ENCODE peak calls at places on chromosomes 6 and 20, in ten cellular contexts. Z is stomach, R is cardiac fibroblast, H is GM10248, L is AG04450, J is RWPE1, G is AG09319, O is H9, X is cardiac muscle cell, P is dorsolateral prefrontal cortex. Q is an unnamed sample.

GRCh38 chr20:16189371-16189770 is 383.9 kb downstream of the KIF16B start:
- DNase-seq in Z (no peak), R (no peak), H (no peak), L (no peak), J (no peak), G (no peak), O (no peak), X (no peak), P (no peak), Q (no peak)

GRCh38 chr6:121881974-121882667 is 446.7 kb downstream of the GJA1 start:
- DNase-seq in Z (no peak), R (peak), H (no peak), L (peak), J (no peak), G (peak), O (no peak), X (peak), P (no peak), Q (peak)

GRCh38 chr20:53517146-53517545 is 76.5 kb downstream of the ZNF217 start:
- DNase-seq in Z (no peak), R (no peak), H (no peak), L (no peak), J (no peak), G (no peak), O (no peak), X (no peak), P (no peak), Q (no peak)

GRCh38 chr6:34468378-34468892 is 2.6 kb downstream of the PACSIN1 start:
- DNase-seq in Z (no peak), R (no peak), H (no peak), L (no peak), J (no peak), G (no peak), O (no peak), X (no peak), P (no peak), Q (no peak)

GRCh38 chr6:44338228-44339122 is 4.0 kb upstream of the SPATS1 start:
- DNase-seq in Z (peak), R (peak), H (peak), L (peak), J (peak), G (peak), O (peak), X (peak), P (peak), Q (peak)

GRCh38 chr6:37024665-37025337 is 19.3 kb downstream of the FGD2 start:
- DNase-seq in Z (peak), R (no peak), H (no peak), L (no peak), J (peak), G (peak), O (no peak), X (no peak), P (no peak), Q (peak)

GRCh38 chr20:56851552-56851951 is 222.4 kb downstream of the TFAP2C start:
- DNase-seq in Z (no peak), R (no peak), H (no peak), L (no peak), J (no peak), G (no peak), O (no peak), X (no peak), P (no peak), Q (no peak)

GRCh38 chr20:13243826-13244376 is 22.8 kb downstream of the ISM1 start:
- DNase-seq in Z (no peak), R (no peak), H (no peak), L (no peak), J (peak), G (no peak), O (no peak), X (no peak), P (no peak), Q (peak)

GRCh38 chr20:53643031-53643832 is 49.6 kb upstream of the ZNF217 start:
- DNase-seq in Z (peak), R (peak), H (peak), L (no peak), J (peak), G (no peak), O (no peak), X (peak), P (no peak), Q (peak)

GRCh38 chr6:14305629-14306028 is 188.1 kb downstream of the CD83 start:
- DNase-seq in Z (no peak), R (no peak), H (no peak), L (no peak), J (no peak), G (no peak), O (no peak), X (no peak), P (no peak), Q (no peak)

GRCh38 chr20:63483834-63484233 is 11.4 kb upstream of the KCNQ2 start:
- DNase-seq in Z (no peak), R (no peak), H (no peak), L (no peak), J (no peak), G (no peak), O (peak), X (no peak), P (no peak), Q (no peak)

GRCh38 chr20:7029005-7029404 is 261.5 kb downstream of the BMP2 start:
- DNase-seq in Z (no peak), R (no peak), H (no peak), L (no peak), J (no peak), G (no peak), O (no peak), X (no peak), P (no peak), Q (no peak)

GRCh38 chr20:7025635-7026034 is 258.1 kb downstream of the BMP2 start:
- DNase-seq in Z (no peak), R (no peak), H (no peak), L (no peak), J (no peak), G (no peak), O (no peak), X (no peak), P (no peak), Q (no peak)

DNA sequence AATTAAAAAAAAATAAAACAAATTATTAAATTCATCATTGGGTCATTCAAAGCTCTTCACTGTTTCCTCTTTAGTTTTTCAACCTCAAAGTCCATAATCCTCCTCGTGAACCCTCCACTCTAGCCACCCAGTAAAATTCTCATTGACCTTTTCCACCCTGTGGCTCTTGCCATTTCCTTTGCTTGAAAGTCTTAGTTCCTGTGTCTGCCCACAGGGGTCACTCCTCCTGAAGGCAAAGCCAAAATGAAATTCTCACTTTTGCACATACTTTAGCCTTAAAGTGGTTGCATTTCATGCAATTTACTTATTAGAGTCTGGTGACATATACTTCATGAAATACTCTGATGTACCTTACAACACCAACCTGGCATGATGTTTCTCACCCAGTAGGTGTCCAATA is 263.7 kb downstream of the BMP2 start:
- DNase-seq in Z (no peak), R (peak), H (no peak), L (no peak), J (no peak), G (no peak), O (no peak), X (peak), P (no peak), Q (peak)
- TF ChIP-seq CTCF in Z (no peak), R (peak), H (no peak), L (no peak), J (no peak), G (peak), O (peak), X (peak), P (no peak), Q (peak)

GRCh38 chr6:20328266-20328946 is 73.3 kb upstream of the E2F3 start:
- DNase-seq in Z (no peak), R (no peak), H (no peak), L (no peak), J (no peak), G (no peak), O (no peak), X (no peak), P (no peak), Q (no peak)
- TF ChIP-seq CTCF in Z (no peak), R (no peak), H (no peak), L (no peak), J (no peak), G (no peak), O (no peak), X (no peak), P (no peak), Q (no peak)

DNA sequence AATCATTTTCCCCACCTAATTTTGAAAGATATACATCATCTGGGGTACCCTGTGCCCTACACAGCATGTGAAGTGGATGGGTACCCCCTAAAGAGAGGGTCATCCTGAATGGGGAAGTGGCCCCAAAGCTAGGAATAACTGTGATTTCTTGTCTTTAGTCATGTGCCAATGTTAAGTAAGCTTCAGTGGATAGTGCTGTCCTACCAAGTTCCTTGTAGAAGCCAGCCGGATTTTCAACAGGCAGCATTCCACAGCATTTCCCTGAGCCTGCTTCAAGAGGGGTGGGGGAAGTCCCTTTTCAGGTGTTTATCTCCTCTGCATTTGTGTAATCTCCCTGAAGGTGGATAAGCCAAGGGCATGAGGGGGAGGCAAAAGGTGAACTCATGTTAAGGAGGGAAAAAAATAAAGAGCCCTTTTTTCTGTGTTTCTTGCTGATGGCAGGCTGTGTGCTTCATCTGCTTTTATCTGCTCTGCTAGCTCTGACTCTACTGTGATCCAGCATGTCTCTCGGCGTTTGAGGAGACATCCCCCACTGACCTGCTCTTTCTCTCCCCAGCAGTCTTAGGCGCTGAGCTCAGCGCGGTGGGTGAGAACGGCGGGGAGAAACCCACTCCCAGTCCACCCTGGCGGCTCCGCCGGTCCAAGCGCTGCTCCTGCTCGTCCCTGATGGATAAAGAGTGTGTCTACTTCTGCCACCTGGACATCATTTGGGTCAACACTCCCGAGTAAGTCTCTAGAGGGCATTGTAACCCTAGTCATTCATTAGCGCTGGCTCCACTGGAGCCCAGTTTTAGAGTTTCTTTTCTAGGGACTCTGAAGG is 1.8 kb downstream of the EDN1 start:
- DNase-seq in Z (peak), R (peak), H (peak), L (no peak), J (no peak), G (no peak), O (peak), X (peak), P (no peak), Q (peak)
- TF ChIP-seq CTCF in Z (no peak), R (peak), H (peak), L (peak), J (peak), G (peak), O (peak), X (peak), P (no peak), Q (peak)

GRCh38 chr6:166771701-166772100 is 144.7 kb upstream of the RPS6KA2 start:
- DNase-seq in Z (no peak), R (no peak), H (no peak), L (no peak), J (no peak), G (no peak), O (no peak), X (no peak), P (no peak), Q (no peak)

GRCh38 chr6:166774292-166774691 is 147.2 kb upstream of the RPS6KA2 start:
- DNase-seq in Z (no peak), R (no peak), H (no peak), L (no peak), J (no peak), G (no peak), O (no peak), X (no peak), P (no peak), Q (no peak)

GRCh38 chr6:166770216-166771116 is 143.4 kb upstream of the RPS6KA2 start:
- DNase-seq in Z (no peak), R (no peak), H (no peak), L (no peak), J (no peak), G (no peak), O (no peak), X (peak), P (no peak), Q (no peak)

GRCh38 chr6:166774770-166775169 is 147.7 kb upstream of the RPS6KA2 start:
- DNase-seq in Z (no peak), R (no peak), H (no peak), L (no peak), J (no peak), G (no peak), O (no peak), X (no peak), P (no peak), Q (no peak)

GRCh38 chr6:166772518-166772917 is 145.5 kb upstream of the RPS6KA2 start:
- DNase-seq in Z (no peak), R (no peak), H (no peak), L (no peak), J (peak), G (no peak), O (peak), X (no peak), P (no peak), Q (peak)
- TF ChIP-seq CTCF in Z (no peak), R (peak), H (peak), L (peak), J (peak), G (peak), O (peak), X (peak), P (no peak), Q (no peak)

Q was measured in MCF 10A.